ENCODE peak calls at places on chromosome 5, in seven cellular contexts. One of them, this sample, is unnamed.

GRCh38 chr5:136081192-136081591 is 51.5 kb upstream of the SMAD5 start:
- DNase-seq in H9: no peak
- DNase-seq in trophoblast cell: no peak
- DNase-seq in mesendoderm: no peak
- DNase-seq in H1: no peak
- DNase-seq in IMR-90: no peak
- DNase-seq in neuronal stem cell: no peak
- DNase-seq in this sample: no peak

GRCh38 chr5:116990010-116990409 is 415.4 kb upstream of the SEMA6A start:
- DNase-seq in H1: no peak
- DNase-seq in neuronal stem cell: no peak
- DNase-seq in trophoblast cell: no peak
- DNase-seq in mesendoderm: no peak
- DNase-seq in IMR-90: no peak
- DNase-seq in H9: no peak
- DNase-seq in this sample: no peak

GRCh38 chr5:109921735-109922395 is 232.1 kb downstream of the MAN2A1 start:
- DNase-seq in mesendoderm: no peak
- DNase-seq in neuronal stem cell: no peak
- DNase-seq in H1: no peak
- DNase-seq in H9: no peak
- DNase-seq in IMR-90: no peak
- DNase-seq in trophoblast cell: no peak
- DNase-seq in this sample: no peak

GRCh38 chr5:113329981-113330380 is 104.8 kb downstream of the TSSK1B start:
- DNase-seq in mesendoderm: no peak
- DNase-seq in H9: no peak
- DNase-seq in H1: no peak
- DNase-seq in trophoblast cell: no peak
- DNase-seq in neuronal stem cell: no peak
- DNase-seq in IMR-90: no peak
- DNase-seq in this sample: no peak

GRCh38 chr5:54081415-54081814 is 229.0 kb downstream of the ARL15 start:
- DNase-seq in neuronal stem cell: no peak
- DNase-seq in H9: no peak
- DNase-seq in IMR-90: no peak
- DNase-seq in trophoblast cell: no peak
- DNase-seq in mesendoderm: no peak
- DNase-seq in H1: no peak
- DNase-seq in this sample: no peak

GRCh38 chr5:56585973-56586740 is 229.2 kb upstream of the MAP3K1 start:
- DNase-seq in trophoblast cell: no peak
- DNase-seq in H9: no peak
- DNase-seq in neuronal stem cell: peak
- DNase-seq in mesendoderm: no peak
- DNase-seq in H1: no peak
- DNase-seq in IMR-90: peak
- DNase-seq in this sample: no peak

GRCh38 chr5:95959964-95960801 is 1.5 kb downstream of the ELL2 start:
- DNase-seq in trophoblast cell: no peak
- DNase-seq in neuronal stem cell: no peak
- DNase-seq in H1: no peak
- DNase-seq in mesendoderm: no peak
- DNase-seq in H9: no peak
- DNase-seq in IMR-90: peak
- DNase-seq in this sample: peak

GRCh38 chr5:135219868-135220267 is 179.2 kb downstream of the MACROH2A1 start:
- DNase-seq in mesendoderm: no peak
- DNase-seq in H9: peak
- DNase-seq in trophoblast cell: no peak
- DNase-seq in neuronal stem cell: no peak
- DNase-seq in IMR-90: no peak
- DNase-seq in H1: peak
- DNase-seq in this sample: no peak

GRCh38 chr5:141734501-141735231 is 52.6 kb upstream of the ARAP3 start:
- DNase-seq in H1: peak
- DNase-seq in mesendoderm: peak
- DNase-seq in IMR-90: peak
- DNase-seq in neuronal stem cell: peak
- DNase-seq in trophoblast cell: peak
- DNase-seq in H9: peak
- DNase-seq in this sample: peak

GRCh38 chr5:2158767-2159166 is 276.0 kb upstream of the IRX4 start:
- DNase-seq in mesendoderm: no peak
- DNase-seq in H1: no peak
- DNase-seq in IMR-90: no peak
- DNase-seq in trophoblast cell: no peak
- DNase-seq in H9: no peak
- DNase-seq in neuronal stem cell: no peak
- DNase-seq in this sample: no peak

GRCh38 chr5:130277522-130277921 is 373.3 kb downstream of the CHSY3 start:
- DNase-seq in H1: no peak
- DNase-seq in IMR-90: no peak
- DNase-seq in trophoblast cell: no peak
- DNase-seq in H9: no peak
- DNase-seq in neuronal stem cell: no peak
- DNase-seq in mesendoderm: no peak
- DNase-seq in this sample: no peak

GRCh38 chr5:179255527-179256228 is 89.6 kb downstream of the ADAMTS2 start:
- DNase-seq in H9: peak
- DNase-seq in IMR-90: no peak
- DNase-seq in trophoblast cell: no peak
- DNase-seq in H1: no peak
- DNase-seq in neuronal stem cell: no peak
- DNase-seq in mesendoderm: no peak
- DNase-seq in this sample: no peak

GRCh38 chr5:105963856-105964255 is 1706.9 kb downstream of the EFNA5 start:
- DNase-seq in neuronal stem cell: no peak
- DNase-seq in H1: no peak
- DNase-seq in mesendoderm: no peak
- DNase-seq in IMR-90: peak
- DNase-seq in H9: no peak
- DNase-seq in trophoblast cell: no peak
- DNase-seq in this sample: peak

GRCh38 chr5:148336704-148337435 is 1.5 kb downstream of the SPINK9 start:
- DNase-seq in IMR-90: no peak
- DNase-seq in trophoblast cell: no peak
- DNase-seq in H9: no peak
- DNase-seq in H1: no peak
- DNase-seq in mesendoderm: no peak
- DNase-seq in neuronal stem cell: no peak
- DNase-seq in this sample: no peak

GRCh38 chr5:160047362-160047761 is 38.4 kb downstream of the TTC1 start:
- DNase-seq in neuronal stem cell: no peak
- DNase-seq in H1: no peak
- DNase-seq in H9: no peak
- DNase-seq in trophoblast cell: no peak
- DNase-seq in mesendoderm: no peak
- DNase-seq in IMR-90: no peak
- DNase-seq in this sample: no peak

GRCh38 chr5:160054047-160054446 is 45.1 kb downstream of the TTC1 start:
- DNase-seq in H1: no peak
- DNase-seq in IMR-90: peak
- DNase-seq in trophoblast cell: no peak
- DNase-seq in neuronal stem cell: no peak
- DNase-seq in mesendoderm: no peak
- DNase-seq in H9: no peak
- DNase-seq in this sample: no peak

GRCh38 chr5:160048131-160048530 is 39.2 kb downstream of the TTC1 start:
- DNase-seq in neuronal stem cell: no peak
- DNase-seq in H1: no peak
- DNase-seq in trophoblast cell: no peak
- DNase-seq in mesendoderm: no peak
- DNase-seq in H9: no peak
- DNase-seq in IMR-90: no peak
- DNase-seq in this sample: no peak

GRCh38 chr5:160045004-160045403 is 36.1 kb downstream of the TTC1 start:
- DNase-seq in IMR-90: no peak
- DNase-seq in H1: no peak
- DNase-seq in mesendoderm: peak
- DNase-seq in neuronal stem cell: no peak
- DNase-seq in trophoblast cell: no peak
- DNase-seq in H9: no peak
- DNase-seq in this sample: no peak

DNA sequence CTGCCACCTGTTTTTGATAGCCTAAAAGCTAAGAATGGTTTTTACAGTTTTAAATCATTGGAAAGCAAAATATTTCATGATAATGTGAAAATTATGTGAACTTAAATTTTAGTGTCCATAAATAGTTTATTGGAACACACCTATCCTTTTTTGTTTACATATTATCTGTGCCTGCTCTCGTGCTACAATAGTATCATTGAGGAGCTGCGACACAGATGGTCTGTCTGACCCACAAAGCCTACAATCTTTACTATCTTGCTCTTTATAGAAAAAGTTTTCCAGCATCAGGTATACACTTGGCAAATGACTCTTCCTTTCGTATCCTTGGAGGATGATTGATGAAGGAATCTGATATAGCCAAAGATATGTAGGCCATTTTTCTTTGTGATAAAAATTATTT is 40.2 kb downstream of the TTC1 start:
- DNase-seq in H1: no peak
- DNase-seq in IMR-90: no peak
- DNase-seq in trophoblast cell: no peak
- DNase-seq in neuronal stem cell: no peak
- DNase-seq in H9: no peak
- DNase-seq in mesendoderm: no peak
- DNase-seq in this sample: no peak
- H4K8ac ChIP-seq in H1: no peak
- H4K8ac ChIP-seq in IMR-90: no peak
- H4K8ac ChIP-seq in trophoblast cell: no peak
- H4K8ac ChIP-seq in neuronal stem cell: no peak
- H4K8ac ChIP-seq in H9: no peak
- H4K8ac ChIP-seq in mesendoderm: no peak
- H4K8ac ChIP-seq in this sample: no peak

DNA sequence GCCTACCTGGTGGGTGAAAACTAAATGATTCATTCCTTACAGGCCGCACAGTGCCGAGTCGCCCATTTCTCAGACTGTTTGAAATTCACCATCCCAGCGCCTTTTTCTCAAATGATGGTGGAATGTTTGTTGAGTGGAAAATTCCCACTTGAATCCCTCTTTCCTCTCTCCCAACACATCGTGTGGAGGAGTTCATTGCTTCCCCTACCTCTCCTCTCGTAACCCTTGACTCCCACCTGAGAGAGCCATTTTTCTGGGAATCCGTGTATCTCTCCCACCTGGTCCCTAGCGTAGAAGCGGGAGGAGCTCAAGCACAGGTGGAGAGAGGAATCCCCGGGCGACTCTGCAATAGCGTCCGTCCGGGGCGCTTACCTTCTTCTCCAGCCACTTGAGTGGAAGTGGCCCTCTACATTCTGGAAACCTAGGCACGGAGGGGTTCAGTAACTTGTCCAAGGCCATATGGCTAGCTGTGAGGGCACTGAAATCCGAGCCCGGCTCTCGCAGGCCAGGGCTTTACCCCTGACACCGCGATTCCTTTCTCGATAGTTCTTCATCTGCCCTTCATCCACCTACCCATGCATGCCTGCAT is 661 bp downstream of the OSMR start:
- DNase-seq in trophoblast cell: peak
- DNase-seq in IMR-90: peak
- DNase-seq in H9: peak
- DNase-seq in H1: peak
- DNase-seq in neuronal stem cell: no peak
- DNase-seq in mesendoderm: peak
- DNase-seq in this sample: peak
- H3K27ac ChIP-seq in trophoblast cell: peak
- H3K27ac ChIP-seq in IMR-90: peak
- H3K27ac ChIP-seq in H9: no peak
- H3K27ac ChIP-seq in H1: no peak
- H3K27ac ChIP-seq in neuronal stem cell: no peak
- H3K27ac ChIP-seq in mesendoderm: no peak
- H3K27ac ChIP-seq in this sample: peak

DNA sequence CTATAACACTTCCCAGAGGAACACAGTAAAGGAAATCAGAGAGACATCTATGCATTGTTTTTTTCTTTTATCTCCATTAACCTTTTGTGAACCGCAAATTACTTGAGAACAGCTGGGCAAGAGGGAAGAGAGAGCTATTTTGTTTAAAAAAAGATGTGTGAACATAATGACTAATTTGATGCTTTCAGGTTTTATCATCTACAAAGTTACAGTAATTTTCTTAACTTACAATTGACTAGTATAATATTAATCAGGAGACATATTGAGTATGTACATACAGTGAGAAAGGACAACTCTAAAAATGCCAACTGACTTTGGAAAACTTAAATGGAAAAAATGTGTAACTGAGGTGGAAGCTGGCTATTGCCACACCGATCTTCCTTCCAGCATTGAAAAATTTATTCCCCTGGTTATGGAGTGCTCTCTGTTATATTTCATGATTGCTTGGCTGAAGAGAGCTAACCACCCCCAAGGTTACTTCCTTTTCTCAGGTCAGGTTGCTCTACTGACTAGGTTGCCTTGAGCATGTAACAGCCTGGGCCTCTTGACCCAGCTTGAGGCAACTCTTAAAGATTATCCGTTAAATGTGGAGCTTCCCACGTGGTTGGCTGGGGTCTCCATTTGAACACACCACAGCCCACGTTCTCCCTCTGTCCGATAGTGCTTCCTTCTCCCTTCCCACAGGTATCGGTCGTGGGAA is 62.6 kb upstream of the C6 start:
- DNase-seq in mesendoderm: no peak
- DNase-seq in H1: no peak
- DNase-seq in IMR-90: no peak
- DNase-seq in H9: no peak
- DNase-seq in neuronal stem cell: no peak
- DNase-seq in trophoblast cell: no peak
- DNase-seq in this sample: no peak
- H3K9ac ChIP-seq in mesendoderm: no peak
- H3K9ac ChIP-seq in H1: no peak
- H3K9ac ChIP-seq in IMR-90: no peak
- H3K9ac ChIP-seq in H9: no peak
- H3K9ac ChIP-seq in neuronal stem cell: no peak
- H3K9ac ChIP-seq in trophoblast cell: no peak
- H3K9ac ChIP-seq in this sample: no peak

GRCh38 chr5:153321478-153321877 is 169.0 kb upstream of the GRIA1 start:
- DNase-seq in H9: no peak
- DNase-seq in mesendoderm: no peak
- DNase-seq in trophoblast cell: no peak
- DNase-seq in IMR-90: no peak
- DNase-seq in H1: no peak
- DNase-seq in neuronal stem cell: no peak
- DNase-seq in this sample: no peak
- H4K8ac ChIP-seq in H9: no peak
- H4K8ac ChIP-seq in mesendoderm: no peak
- H4K8ac ChIP-seq in trophoblast cell: no peak
- H4K8ac ChIP-seq in IMR-90: no peak
- H4K8ac ChIP-seq in H1: no peak
- H4K8ac ChIP-seq in neuronal stem cell: no peak
- H4K8ac ChIP-seq in this sample: no peak

This sample was measured in mesenchymal stem cell.